ENCODE peak calls at places on chromosome 11, in six cellular contexts. F is GM23248, Y is SJSA1, X is lung, G is H7, Z is heart left ventricle. L is an unnamed sample. For H3K27me3, the result is how much of the 10 kb centered on the place peaks cover.

GRCh38 chr11:12189543-12190235 is 79.3 kb downstream of the MICAL2 start:
- DNase-seq in F (no peak), Y (no peak), X (no peak), G (no peak), Z (no peak), L (no peak)

GRCh38 chr11:44811841-44812448 is 85.2 kb downstream of the TSPAN18 start:
- DNase-seq in F (no peak), Y (no peak), X (no peak), G (no peak), Z (no peak), L (no peak)

GRCh38 chr11:10605941-10606381 is 37.5 kb upstream of the LYVE1 start:
- DNase-seq in F (peak), Y (peak), X (peak), G (peak), Z (peak), L (no peak)

GRCh38 chr11:134125507-134125906 is 56.6 kb downstream of the JAM3 start:
- DNase-seq in F (no peak), Y (no peak), X (no peak), G (no peak), Z (no peak), L (no peak)

GRCh38 chr11:65594991-65595920 is at the start of gene KCNK7:
- DNase-seq in F (no peak), Y (no peak), X (no peak), G (peak), Z (no peak), L (no peak)

GRCh38 chr11:44834846-44835245 is 108.1 kb downstream of the TSPAN18 start:
- DNase-seq in F (no peak), Y (no peak), X (no peak), G (no peak), Z (no peak), L (no peak)

GRCh38 chr11:36156486-36157150 is 132.6 kb downstream of the COMMD9 start:
- DNase-seq in F (peak), Y (peak), X (no peak), G (no peak), Z (no peak), L (no peak)

GRCh38 chr11:64970731-64971151 is 1.2 kb downstream of the MAJIN start:
- DNase-seq in F (no peak), Y (no peak), X (peak), G (no peak), Z (no peak), L (no peak)

GRCh38 chr11:6390718-6391547 is 659 bp downstream of the SMPD1 start:
- DNase-seq in F (peak), Y (no peak), X (no peak), G (no peak), Z (no peak), L (no peak)

GRCh38 chr11:86559311-86559945 is 113.0 kb downstream of the ME3 start:
- DNase-seq in F (peak), Y (no peak), X (no peak), G (no peak), Z (no peak), L (no peak)

GRCh38 chr11:71459076-71459766 is 6.2 kb downstream of the NADSYN1 start:
- DNase-seq in F (no peak), Y (no peak), X (no peak), G (no peak), Z (no peak), L (no peak)

GRCh38 chr11:65315866-65316233 is 1.2 kb downstream of the CDC42EP2 start:
- DNase-seq in F (no peak), Y (no peak), X (no peak), G (peak), Z (no peak), L (no peak)

GRCh38 chr11:125404811-125405481 is 91.1 kb downstream of the FEZ1 start:
- DNase-seq in F (peak), Y (peak), X (peak), G (peak), Z (peak), L (peak)

GRCh38 chr11:31582697-31583096 is 73.1 kb downstream of the ELP4 start:
- DNase-seq in F (no peak), Y (no peak), X (no peak), G (peak), Z (no peak), L (peak)

GRCh38 chr11:114066046-114066648 is 6.6 kb downstream of the ZBTB16 start:
- DNase-seq in F (no peak), Y (no peak), X (no peak), G (no peak), Z (no peak), L (no peak)

GRCh38 chr11:118342503-118343161 is at the start of gene CD3D:
- DNase-seq in F (no peak), Y (no peak), X (no peak), G (no peak), Z (no peak), L (peak)

GRCh38 chr11:28615542-28615941 is 507.4 kb downstream of the METTL15 start:
- DNase-seq in F (no peak), Y (peak), X (no peak), G (no peak), Z (no peak), L (no peak)
- H3K27me3 ChIP-seq in F (under half), Y (under half), X (under half), G (under half), Z (under half), L (under half)

GRCh38 chr11:34356576-34356917 is 1.3 kb downstream of the ABTB2 start:
- DNase-seq in F (peak), Y (peak), X (no peak), G (peak), Z (no peak), L (no peak)

GRCh38 chr11:34355726-34356125 is 2.1 kb downstream of the ABTB2 start:
- DNase-seq in F (no peak), Y (no peak), X (no peak), G (no peak), Z (no peak), L (no peak)

GRCh38 chr11:34356918-34357645 is 728 bp downstream of the ABTB2 start:
- DNase-seq in F (peak), Y (peak), X (peak), G (peak), Z (peak), L (no peak)

GRCh38 chr11:34354782-34355181 is 3.0 kb downstream of the ABTB2 start:
- DNase-seq in F (peak), Y (no peak), X (no peak), G (no peak), Z (no peak), L (no peak)

DNA sequence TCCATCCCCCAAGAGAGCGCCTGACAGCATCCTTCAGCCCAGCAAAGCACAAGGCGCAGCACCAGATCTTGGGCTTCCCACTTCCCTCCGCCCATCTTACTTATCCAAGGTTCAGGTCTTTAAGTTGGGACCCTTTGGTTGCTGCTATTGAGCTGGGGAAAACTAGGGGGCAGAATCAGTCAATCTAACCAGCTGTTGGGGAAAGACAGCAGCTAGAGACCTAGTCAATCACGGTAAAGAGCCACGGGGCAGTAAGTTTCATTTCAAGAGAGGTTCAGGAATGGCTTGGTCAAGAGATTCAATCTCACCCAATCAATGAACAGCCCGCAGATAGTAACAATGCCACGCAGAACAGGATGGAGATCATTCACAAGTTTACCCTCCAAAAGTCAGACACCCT is 1.7 kb downstream of the ABTB2 start:
- DNase-seq in F (no peak), Y (no peak), X (no peak), G (peak), Z (no peak), L (no peak)
- H3K27me3 ChIP-seq in F (under half), Y (under half), X (under half), G (under half), Z (under half), L (under half)

GRCh38 chr11:122983438-122984185 is 2.0 kb upstream of the BSX start:
- DNase-seq in F (no peak), Y (no peak), X (no peak), G (peak), Z (no peak), L (no peak)
- H3K27me3 ChIP-seq in F (half or more), Y (under half), X (under half), G (half or more), Z (half or more), L (under half)

GRCh38 chr11:34537636-34538035 is 24.0 kb upstream of the ELF5 start:
- DNase-seq in F (no peak), Y (no peak), X (no peak), G (no peak), Z (no peak), L (no peak)
- H3K27me3 ChIP-seq in F (half or more), Y (under half), X (under half), G (under half), Z (under half), L (under half)

DNA sequence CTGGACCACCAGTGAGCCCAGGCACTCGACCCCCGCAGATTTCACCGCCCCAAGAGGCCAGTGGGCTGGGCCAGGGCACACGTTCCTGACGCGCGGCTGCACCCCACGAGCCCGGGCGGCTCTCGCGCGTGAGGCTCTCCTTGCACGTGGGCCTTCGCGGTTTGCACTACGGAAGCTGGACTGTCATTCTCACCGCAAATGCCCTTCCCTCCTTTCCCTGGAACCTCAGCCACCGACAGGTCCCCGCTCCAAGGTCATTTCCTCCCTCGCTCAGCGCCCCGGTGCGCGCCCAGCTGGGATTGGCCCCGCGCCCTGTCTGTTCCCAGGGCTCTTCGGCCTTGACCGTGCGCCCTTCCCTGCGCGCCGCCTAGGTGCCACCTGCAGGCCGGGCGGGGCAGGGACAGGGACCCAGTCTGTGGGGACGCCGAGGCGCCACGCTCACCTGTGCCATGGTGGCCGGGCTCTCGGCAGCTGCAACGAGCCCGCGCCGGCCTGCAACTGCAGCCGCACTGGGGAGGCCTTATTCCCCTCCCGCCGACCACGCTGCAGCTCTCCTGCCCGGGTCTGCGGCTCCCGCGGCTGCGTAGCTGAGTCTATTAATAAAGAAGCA is 2.1 kb upstream of the CPT1A start:
- DNase-seq in F (no peak), Y (no peak), X (peak), G (peak), Z (peak), L (peak)
- H3K27me3 ChIP-seq in F (under half), Y (under half), X (under half), G (under half), Z (under half), L (under half)

DNA sequence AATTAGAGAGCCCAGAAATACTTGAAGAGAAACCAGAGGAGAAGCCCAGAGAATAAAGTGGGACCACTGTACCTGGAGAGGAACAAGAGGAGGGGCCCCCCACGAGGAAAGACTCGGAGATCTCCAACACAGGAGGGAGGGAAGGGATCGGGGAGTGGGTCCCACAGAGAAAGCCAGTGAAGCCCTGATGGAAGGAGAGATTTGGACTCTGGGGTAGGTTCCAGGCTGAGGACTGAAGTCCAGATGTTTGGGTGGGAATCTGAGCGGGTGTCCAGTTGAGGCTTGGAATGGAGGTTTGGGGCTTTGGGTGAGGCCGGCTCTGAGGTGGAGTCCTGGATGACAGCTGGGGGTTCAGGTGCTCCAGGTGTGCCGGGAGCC is 32.7 kb downstream of the PDE2A start:
- DNase-seq in F (no peak), Y (no peak), X (no peak), G (no peak), Z (no peak), L (no peak)
- H3K27me3 ChIP-seq in F (under half), Y (under half), X (under half), G (under half), Z (under half), L (under half)

DNA sequence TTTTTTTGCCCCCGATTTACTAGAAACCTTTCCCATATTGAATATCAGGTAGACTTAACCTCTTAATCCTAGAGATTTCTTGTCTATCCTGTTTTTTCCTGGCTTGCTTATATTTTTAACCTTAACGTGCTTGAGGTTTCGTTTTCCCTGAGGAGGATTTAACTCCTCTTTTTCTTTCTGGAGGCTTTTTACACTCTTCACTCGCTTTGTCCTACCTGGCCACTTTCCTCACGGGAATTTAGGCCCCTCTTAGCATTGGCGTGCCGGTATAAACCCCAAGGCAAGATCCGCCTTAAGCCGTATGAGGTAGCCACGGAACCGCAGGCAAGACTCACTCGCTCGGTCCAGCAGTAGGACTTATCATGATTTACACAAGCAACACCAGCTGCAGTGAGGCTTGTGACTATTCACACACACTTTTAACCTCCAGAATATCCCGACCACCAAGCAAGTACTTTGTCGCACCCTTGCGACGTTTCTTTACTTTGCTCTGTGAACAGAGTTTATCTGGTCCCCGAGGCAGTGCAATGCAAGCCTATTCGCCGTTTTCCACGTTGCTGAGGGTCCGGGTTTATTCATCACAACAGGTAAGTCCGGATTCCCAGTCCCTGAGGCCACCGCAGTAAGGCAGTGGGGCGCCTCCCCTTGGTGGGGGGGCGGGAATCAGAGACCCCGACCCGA is 20.6 kb upstream of the ALDH3B2 start:
- DNase-seq in F (no peak), Y (no peak), X (no peak), G (no peak), Z (no peak), L (no peak)
- H3K27me3 ChIP-seq in F (under half), Y (half or more), X (under half), G (under half), Z (under half), L (under half)

GRCh38 chr11:119685073-119685746 is 43.8 kb downstream of the NECTIN1 start:
- DNase-seq in F (no peak), Y (no peak), X (no peak), G (no peak), Z (no peak), L (no peak)
- H3K27me3 ChIP-seq in F (under half), Y (under half), X (under half), G (under half), Z (under half), L (under half)

DNA sequence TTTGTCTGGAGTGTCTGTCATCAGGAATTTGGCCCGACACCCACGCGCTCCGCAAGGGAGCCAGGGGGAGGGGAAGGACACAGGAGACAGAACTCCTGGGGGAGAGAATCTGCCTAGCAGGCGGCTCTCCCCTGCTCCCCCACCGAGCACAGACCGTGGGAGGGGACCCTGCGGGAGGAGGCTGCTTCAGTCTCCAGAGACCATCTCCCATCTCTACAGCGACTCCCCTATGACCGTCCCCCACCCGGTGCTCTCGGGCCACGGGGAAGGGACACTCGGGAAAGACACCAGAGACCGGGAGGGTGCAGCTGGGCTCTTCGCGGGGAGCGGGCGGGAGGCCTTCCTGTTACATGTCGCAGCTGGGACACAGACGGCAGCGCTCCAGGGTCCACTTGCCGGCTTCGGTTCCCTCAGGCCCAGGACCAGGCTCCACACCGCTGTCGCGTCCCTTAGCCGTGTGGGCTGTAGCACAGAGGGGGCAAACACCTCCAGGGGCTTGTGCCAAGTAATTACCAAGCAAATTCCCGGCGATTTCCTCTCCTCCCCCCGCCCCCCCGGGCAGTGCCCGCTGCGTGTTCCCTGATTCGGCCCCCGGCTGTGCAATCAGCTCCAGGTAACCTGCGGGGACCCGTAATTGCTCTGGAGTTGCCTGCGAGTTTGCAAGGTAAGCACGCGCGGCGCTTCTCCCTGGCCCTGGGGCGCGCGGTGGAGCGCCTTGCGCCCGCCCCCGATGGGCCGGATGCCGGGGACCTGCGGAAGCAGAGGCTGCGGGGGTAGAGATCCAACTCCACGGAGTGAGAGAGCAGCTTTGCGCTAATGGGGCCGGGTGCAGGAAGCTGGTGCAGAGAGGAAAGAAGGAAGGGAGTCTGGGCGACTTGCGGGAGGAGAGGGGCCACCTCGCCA is 155.1 kb upstream of the CADM1 start:
- DNase-seq in F (no peak), Y (no peak), X (no peak), G (peak), Z (peak), L (no peak)
- H3K27me3 ChIP-seq in F (under half), Y (under half), X (under half), G (under half), Z (under half), L (under half)

GRCh38 chr11:2072551-2073261 is 66.5 kb downstream of the IGF2 start:
- DNase-seq in F (peak), Y (no peak), X (no peak), G (no peak), Z (no peak), L (no peak)
- H3K27me3 ChIP-seq in F (under half), Y (under half), X (under half), G (under half), Z (under half), L (under half)